ENCODE peak calls at places on chromosomes 2 and 18, in ten cellular contexts. X is tibial nerve; O is epithelial cell of esophagus; P is effector memory CD4-positive, alpha-beta T cell; K is RWPE2; U is uterus; V is fibroblast of mammary gland; E is fibroblast of pulmonary artery; R is cardiac muscle cell; N is astrocyte of the spinal cord. I is an unnamed sample.

GRCh38 chr18:22253676-22254075 is 84.3 kb downstream of the GATA6 start:
- DNase-seq in R (no peak), U (no peak), P (no peak), N (no peak), K (no peak), X (no peak), E (peak), V (no peak), O (no peak), I (no peak)

GRCh38 chr2:204869142-204869823 is 324.0 kb downstream of the PARD3B start:
- DNase-seq in X (no peak), V (peak), O (no peak), K (no peak), N (peak), E (peak), R (no peak), U (no peak), P (no peak), I (no peak)

GRCh38 chr2:85843543-85843942 is 45.2 kb downstream of the ST3GAL5 start:
- DNase-seq in E (no peak), R (no peak), V (peak), P (no peak), U (no peak), O (no peak), K (no peak), N (no peak), X (no peak), I (peak)

GRCh38 chr2:16784652-16785051 is 119.0 kb upstream of the CYRIA start:
- DNase-seq in O (no peak), P (no peak), U (no peak), R (no peak), N (no peak), E (no peak), X (no peak), K (no peak), V (no peak), I (no peak)

GRCh38 chr2:233320470-233320869 is 12.9 kb downstream of the SAG start:
- DNase-seq in N (no peak), E (no peak), U (no peak), P (no peak), V (no peak), O (no peak), K (no peak), X (no peak), R (no peak), I (no peak)

GRCh38 chr2:96113367-96113677 is 3.0 kb downstream of the ADRA2B start:
- DNase-seq in P (no peak), O (no peak), U (no peak), X (no peak), E (no peak), R (no peak), V (no peak), K (no peak), N (no peak), I (no peak)

GRCh38 chr18:65279668-65280305 is 471.0 kb upstream of the CDH7 start:
- DNase-seq in E (no peak), N (no peak), V (no peak), P (no peak), X (no peak), R (no peak), K (no peak), O (no peak), U (no peak), I (no peak)

GRCh38 chr2:183070942-183071844 is 7.4 kb upstream of the DUSP19 start:
- DNase-seq in K (no peak), V (peak), O (peak), X (no peak), N (peak), P (no peak), E (peak), R (peak), U (no peak), I (peak)

GRCh38 chr2:201608021-201608420 is 35.3 kb downstream of the TMEM237 start:
- DNase-seq in P (no peak), E (no peak), R (no peak), N (no peak), X (no peak), O (no peak), K (no peak), U (no peak), V (no peak), I (no peak)

GRCh38 chr2:237682901-237683670 is 55.7 kb downstream of the LRRFIP1 start:
- DNase-seq in U (no peak), R (no peak), O (peak), E (no peak), X (no peak), V (no peak), K (no peak), P (no peak), N (no peak), I (peak)

GRCh38 chr18:10402876-10403559 is 51.4 kb upstream of the APCDD1 start:
- DNase-seq in X (no peak), V (no peak), U (peak), R (no peak), N (no peak), K (no peak), O (no peak), P (no peak), E (no peak), I (no peak)

GRCh38 chr2:181073896-181074295 is 93.5 kb downstream of the UBE2E3 start:
- DNase-seq in O (no peak), X (no peak), U (no peak), V (no peak), P (no peak), K (no peak), N (peak), E (no peak), R (no peak), I (no peak)

GRCh38 chr2:134333646-134334189 is 79.8 kb downstream of the MGAT5 start:
- DNase-seq in E (peak), V (peak), X (no peak), N (no peak), R (no peak), P (no peak), U (no peak), K (no peak), O (no peak), I (no peak)

GRCh38 chr2:177396630-177397460 is 4.3 kb downstream of the AGPS start:
- DNase-seq in P (no peak), K (no peak), N (peak), E (peak), R (no peak), O (peak), X (no peak), U (peak), V (peak), I (no peak)

GRCh38 chr2:207813221-207813916 is 43.7 kb upstream of the FZD5 start:
- DNase-seq in N (no peak), U (no peak), P (no peak), X (no peak), K (no peak), E (no peak), V (no peak), R (no peak), O (no peak), I (no peak)

GRCh38 chr2:210795506-210795905 is 239.1 kb downstream of the CPS1 start:
- DNase-seq in E (no peak), N (no peak), V (no peak), U (no peak), O (no peak), P (no peak), X (no peak), K (no peak), R (no peak), I (no peak)

GRCh38 chr2:160076935-160077334 is 14.5 kb upstream of the PLA2R1 start:
- DNase-seq in P (no peak), U (no peak), R (no peak), V (no peak), N (no peak), X (no peak), E (no peak), O (no peak), K (no peak), I (no peak)

GRCh38 chr2:43013821-43014345 is 212.5 kb downstream of the ZFP36L2 start:
- DNase-seq in N (no peak), X (no peak), P (no peak), V (no peak), U (peak), E (no peak), O (no peak), R (no peak), K (peak), I (peak)
- H3K4me3 ChIP-seq in N (no peak), X (no peak), P (no peak), V (no peak), U (no peak), E (no peak), O (no peak), R (no peak), K (no peak), I (no peak)

GRCh38 chr2:109721117-109721504 is 73.0 kb upstream of the RGPD5 start:
- DNase-seq in N (no peak), V (no peak), K (no peak), U (no peak), X (no peak), E (no peak), O (peak), R (no peak), P (no peak), I (no peak)

GRCh38 chr2:109720379-109721116 is 73.6 kb upstream of the RGPD5 start:
- DNase-seq in P (no peak), R (no peak), K (no peak), O (no peak), X (no peak), E (no peak), V (no peak), N (no peak), U (no peak), I (no peak)

GRCh38 chr2:109719871-109720270 is 74.2 kb upstream of the RGPD5 start:
- DNase-seq in X (no peak), U (no peak), R (no peak), K (no peak), O (no peak), E (no peak), P (no peak), V (no peak), N (no peak), I (no peak)

GRCh38 chr2:109721626-109722025 is 72.5 kb upstream of the RGPD5 start:
- DNase-seq in E (no peak), N (no peak), K (no peak), U (no peak), R (no peak), X (no peak), P (no peak), V (no peak), O (no peak), I (no peak)

DNA sequence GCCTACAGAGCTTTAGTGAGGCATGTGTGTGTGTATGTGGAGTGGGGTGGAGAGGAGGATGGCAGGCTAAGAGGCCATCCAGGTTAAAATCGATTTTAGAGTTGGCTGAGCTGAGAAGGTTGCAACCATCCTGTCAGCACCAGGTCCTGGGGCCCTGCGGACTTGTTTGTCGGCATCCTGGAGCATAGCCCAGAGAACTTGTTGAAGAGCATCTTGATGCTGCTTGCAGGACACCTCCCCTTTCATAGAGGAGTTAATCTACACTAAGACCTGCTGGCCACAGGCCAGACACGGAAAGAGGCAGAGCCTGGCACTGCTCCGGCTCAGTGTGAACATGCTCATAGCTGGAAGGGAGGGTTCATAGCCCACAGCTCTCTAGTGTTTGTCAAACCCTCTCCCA is 72.1 kb upstream of the RGPD5 start:
- DNase-seq in O (peak), N (no peak), E (no peak), R (peak), U (no peak), V (no peak), K (no peak), X (no peak), P (no peak), I (no peak)
- H3K4me3 ChIP-seq in O (no peak), N (no peak), E (no peak), R (no peak), U (no peak), V (no peak), K (no peak), X (no peak), P (no peak), I (no peak)

DNA sequence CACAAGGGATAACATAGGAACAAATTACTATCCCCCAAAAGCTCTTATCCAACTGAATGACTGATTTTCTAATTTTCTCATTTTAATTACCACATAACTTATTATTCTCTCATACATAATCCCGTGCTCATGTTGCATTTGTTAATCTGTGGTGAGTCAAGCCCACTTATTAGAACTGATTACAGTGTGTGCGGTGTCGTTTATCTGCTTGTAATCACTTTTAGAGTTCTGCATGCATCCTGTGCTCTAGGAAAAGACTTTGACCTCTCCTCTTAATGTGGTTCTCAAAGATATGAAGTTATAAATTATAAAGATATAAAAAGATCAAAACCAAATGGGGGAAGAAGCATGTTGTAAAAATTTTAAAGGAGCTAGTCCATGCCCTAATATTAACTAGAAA is 29.7 kb downstream of the CNDP1 start:
- DNase-seq in R (no peak), X (no peak), V (no peak), O (no peak), E (no peak), K (no peak), U (no peak), P (no peak), N (no peak), I (peak)
- H3K4me3 ChIP-seq in R (no peak), X (no peak), V (no peak), O (no peak), E (no peak), K (no peak), U (no peak), P (no peak), N (no peak), I (no peak)

GRCh38 chr2:239300242-239300641 is 100.6 kb downstream of the HDAC4 start:
- DNase-seq in P (no peak), X (no peak), O (no peak), R (no peak), U (no peak), K (peak), N (no peak), E (no peak), V (no peak), I (no peak)
- H3K4me3 ChIP-seq in P (no peak), X (no peak), O (no peak), R (no peak), U (no peak), K (no peak), N (no peak), E (no peak), V (no peak), I (no peak)

GRCh38 chr2:6921321-6921922 is 4.2 kb downstream of the RNF144A start:
- DNase-seq in V (no peak), N (no peak), P (no peak), O (no peak), X (no peak), U (no peak), R (peak), K (no peak), E (no peak), I (no peak)

GRCh38 chr2:6917761-6918421 is 679 bp downstream of the RNF144A start:
- DNase-seq in R (no peak), U (no peak), O (no peak), K (no peak), X (no peak), V (no peak), E (no peak), P (no peak), N (no peak), I (peak)

GRCh38 chr2:6917071-6917760 is at the start of gene RNF144A:
- DNase-seq in R (peak), X (peak), E (peak), V (peak), U (peak), O (peak), P (peak), K (no peak), N (peak), I (peak)

GRCh38 chr2:6922201-6922656 is 5.0 kb downstream of the RNF144A start:
- DNase-seq in R (no peak), K (no peak), X (no peak), P (no peak), N (no peak), O (peak), E (no peak), U (no peak), V (peak), I (no peak)

GRCh38 chr2:6919912-6920905 is 3.0 kb downstream of the RNF144A start:
- DNase-seq in V (no peak), R (no peak), U (no peak), P (no peak), X (no peak), K (no peak), O (no peak), N (peak), E (no peak), I (no peak)
- H3K4me3 ChIP-seq in V (no peak), R (no peak), U (no peak), P (no peak), X (no peak), K (no peak), O (no peak), N (no peak), E (no peak), I (no peak)

GRCh38 chr2:121596221-121597080 is 52.8 kb downstream of the CLASP1 start:
- DNase-seq in R (peak), X (no peak), U (no peak), N (peak), V (peak), E (peak), O (peak), P (no peak), K (no peak), I (peak)
- H3K4me3 ChIP-seq in R (no peak), X (no peak), U (no peak), N (no peak), V (no peak), E (peak), O (peak), P (no peak), K (peak), I (no peak)

I was measured in small intestine.